ENCODE peak calls at places on chromosome 16, in ten cellular contexts. One of them, this sample, is unnamed.

GRCh38 chr16:57577691-57578224 is 35.3 kb downstream of the ADGRG5 start:
- DNase-seq in IMR-90: no peak
- DNase-seq in DMS153: no peak
- DNase-seq in AG09319: no peak
- DNase-seq in astrocyte of the spinal cord: no peak
- DNase-seq in GM12864: no peak
- DNase-seq in NCI-H1092 treated with DMSO at 0.1 percent for 48 hours: no peak
- DNase-seq in foreskin fibroblast: no peak
- DNase-seq in GM04504: no peak
- DNase-seq in GF-D8: no peak
- DNase-seq in this sample: no peak

GRCh38 chr16:1981972-1982574 is 804 bp upstream of the NOXO1 start:
- DNase-seq in GM12864: no peak
- DNase-seq in foreskin fibroblast: no peak
- DNase-seq in AG09319: no peak
- DNase-seq in NCI-H1092 treated with DMSO at 0.1 percent for 48 hours: peak; percentile 54
- DNase-seq in GM04504: no peak
- DNase-seq in GF-D8: no peak
- DNase-seq in IMR-90: no peak
- DNase-seq in astrocyte of the spinal cord: no peak
- DNase-seq in DMS153: peak; percentile 5
- DNase-seq in this sample: no peak

GRCh38 chr16:57470683-57471082 is 8.2 kb downstream of the POLR2C start:
- DNase-seq in GM04504: no peak
- DNase-seq in NCI-H1092 treated with DMSO at 0.1 percent for 48 hours: no peak
- DNase-seq in GM12864: no peak
- DNase-seq in DMS153: no peak
- DNase-seq in astrocyte of the spinal cord: no peak
- DNase-seq in foreskin fibroblast: peak; percentile 63
- DNase-seq in IMR-90: no peak
- DNase-seq in AG09319: no peak
- DNase-seq in GF-D8: no peak
- DNase-seq in this sample: no peak

GRCh38 chr16:56773531-56773930 is 43.6 kb downstream of the NUP93 start:
- DNase-seq in GM04504: no peak
- DNase-seq in foreskin fibroblast: no peak
- DNase-seq in IMR-90: no peak
- DNase-seq in astrocyte of the spinal cord: no peak
- DNase-seq in DMS153: no peak
- DNase-seq in GF-D8: no peak
- DNase-seq in NCI-H1092 treated with DMSO at 0.1 percent for 48 hours: no peak
- DNase-seq in GM12864: no peak
- DNase-seq in AG09319: no peak
- DNase-seq in this sample: no peak

GRCh38 chr16:17538942-17539341 is 68.2 kb upstream of the XYLT1 start:
- DNase-seq in IMR-90: peak; percentile 72
- DNase-seq in astrocyte of the spinal cord: no peak
- DNase-seq in GF-D8: no peak
- DNase-seq in DMS153: no peak
- DNase-seq in NCI-H1092 treated with DMSO at 0.1 percent for 48 hours: no peak
- DNase-seq in foreskin fibroblast: no peak
- DNase-seq in AG09319: no peak
- DNase-seq in GM12864: no peak
- DNase-seq in GM04504: no peak
- DNase-seq in this sample: no peak

GRCh38 chr16:59412275-59412841 is 678.2 kb upstream of the GOT2 start:
- DNase-seq in GM12864: no peak
- DNase-seq in GF-D8: no peak
- DNase-seq in NCI-H1092 treated with DMSO at 0.1 percent for 48 hours: no peak
- DNase-seq in AG09319: no peak
- DNase-seq in foreskin fibroblast: peak; percentile 50
- DNase-seq in DMS153: no peak
- DNase-seq in astrocyte of the spinal cord: peak; percentile 35
- DNase-seq in IMR-90: peak; percentile 30
- DNase-seq in GM04504: no peak
- DNase-seq in this sample: no peak

GRCh38 chr16:79380990-79381389 is 219.5 kb downstream of the MAF start:
- DNase-seq in GM12864: no peak
- DNase-seq in AG09319: no peak
- DNase-seq in NCI-H1092 treated with DMSO at 0.1 percent for 48 hours: no peak
- DNase-seq in IMR-90: no peak
- DNase-seq in GM04504: no peak
- DNase-seq in DMS153: no peak
- DNase-seq in foreskin fibroblast: no peak
- DNase-seq in astrocyte of the spinal cord: no peak
- DNase-seq in GF-D8: no peak
- DNase-seq in this sample: no peak

GRCh38 chr16:11020792-11021440 is 76.6 kb downstream of the CLEC16A start:
- DNase-seq in AG09319: no peak
- DNase-seq in GF-D8: no peak
- DNase-seq in GM12864: no peak
- DNase-seq in astrocyte of the spinal cord: no peak
- DNase-seq in IMR-90: no peak
- DNase-seq in NCI-H1092 treated with DMSO at 0.1 percent for 48 hours: no peak
- DNase-seq in DMS153: no peak
- DNase-seq in GM04504: no peak
- DNase-seq in foreskin fibroblast: peak; percentile 54
- DNase-seq in this sample: no peak

GRCh38 chr16:88706288-88706964 is at the start of the genes CTU2 and RNF166:
- DNase-seq in GM04504: peak; percentile 69
- DNase-seq in GM12864: no peak
- DNase-seq in NCI-H1092 treated with DMSO at 0.1 percent for 48 hours: peak; percentile 69
- DNase-seq in astrocyte of the spinal cord: peak; percentile 78
- DNase-seq in AG09319: peak; percentile 36
- DNase-seq in foreskin fibroblast: peak; percentile 98
- DNase-seq in DMS153: peak; percentile 56
- DNase-seq in GF-D8: peak; percentile 41
- DNase-seq in IMR-90: peak; percentile 84
- DNase-seq in this sample: peak; percentile 91

GRCh38 chr16:82658796-82659195 is 32.0 kb downstream of the CDH13 start:
- DNase-seq in foreskin fibroblast: no peak
- DNase-seq in GM12864: no peak
- DNase-seq in GM04504: no peak
- DNase-seq in DMS153: no peak
- DNase-seq in AG09319: no peak
- DNase-seq in NCI-H1092 treated with DMSO at 0.1 percent for 48 hours: no peak
- DNase-seq in IMR-90: peak; percentile 61
- DNase-seq in GF-D8: no peak
- DNase-seq in astrocyte of the spinal cord: no peak
- DNase-seq in this sample: no peak

GRCh38 chr16:27378871-27379580 is 22.9 kb upstream of the IL21R start:
- DNase-seq in IMR-90: peak; percentile 21
- DNase-seq in AG09319: no peak
- DNase-seq in astrocyte of the spinal cord: peak; percentile 20
- DNase-seq in GF-D8: no peak
- DNase-seq in GM04504: no peak
- DNase-seq in DMS153: no peak
- DNase-seq in NCI-H1092 treated with DMSO at 0.1 percent for 48 hours: no peak
- DNase-seq in foreskin fibroblast: peak; percentile 33
- DNase-seq in GM12864: no peak
- DNase-seq in this sample: no peak

GRCh38 chr16:56604966-56605365 is 3.4 kb upstream of the MT2A start:
- DNase-seq in NCI-H1092 treated with DMSO at 0.1 percent for 48 hours: no peak
- DNase-seq in IMR-90: no peak
- DNase-seq in GF-D8: no peak
- DNase-seq in GM04504: no peak
- DNase-seq in foreskin fibroblast: peak; percentile 28
- DNase-seq in DMS153: no peak
- DNase-seq in GM12864: no peak
- DNase-seq in AG09319: no peak
- DNase-seq in astrocyte of the spinal cord: no peak
- DNase-seq in this sample: no peak

GRCh38 chr16:89191901-89192184 is 8.5 kb downstream of the SLC22A31 start:
- DNase-seq in NCI-H1092 treated with DMSO at 0.1 percent for 48 hours: no peak
- DNase-seq in IMR-90: no peak
- DNase-seq in GM04504: no peak
- DNase-seq in astrocyte of the spinal cord: no peak
- DNase-seq in GM12864: no peak
- DNase-seq in GF-D8: no peak
- DNase-seq in AG09319: no peak
- DNase-seq in foreskin fibroblast: no peak
- DNase-seq in DMS153: no peak
- DNase-seq in this sample: no peak

GRCh38 chr16:79247386-79247785 is 353.2 kb downstream of the MAF start:
- DNase-seq in DMS153: no peak
- DNase-seq in IMR-90: no peak
- DNase-seq in NCI-H1092 treated with DMSO at 0.1 percent for 48 hours: peak; percentile 18
- DNase-seq in GM04504: no peak
- DNase-seq in GF-D8: no peak
- DNase-seq in AG09319: no peak
- DNase-seq in foreskin fibroblast: no peak
- DNase-seq in GM12864: no peak
- DNase-seq in astrocyte of the spinal cord: no peak
- DNase-seq in this sample: no peak

GRCh38 chr16:23374721-23375120 is 72.6 kb downstream of the SCNN1B start:
- DNase-seq in GM12864: no peak
- DNase-seq in astrocyte of the spinal cord: no peak
- DNase-seq in IMR-90: no peak
- DNase-seq in AG09319: no peak
- DNase-seq in DMS153: no peak
- DNase-seq in NCI-H1092 treated with DMSO at 0.1 percent for 48 hours: no peak
- DNase-seq in GF-D8: no peak
- DNase-seq in foreskin fibroblast: no peak
- DNase-seq in GM04504: no peak
- DNase-seq in this sample: no peak

GRCh38 chr16:8862309-8863130 is 6.3 kb downstream of the CARHSP1 start:
- DNase-seq in NCI-H1092 treated with DMSO at 0.1 percent for 48 hours: no peak
- DNase-seq in astrocyte of the spinal cord: no peak
- DNase-seq in GM12864: no peak
- DNase-seq in GM04504: no peak
- DNase-seq in GF-D8: no peak
- DNase-seq in foreskin fibroblast: peak; percentile 2
- DNase-seq in DMS153: no peak
- DNase-seq in IMR-90: no peak
- DNase-seq in AG09319: no peak
- DNase-seq in this sample: no peak

GRCh38 chr16:87330257-87330624 is 13.0 kb upstream of the C16orf95 start:
- DNase-seq in astrocyte of the spinal cord: no peak
- DNase-seq in IMR-90: no peak
- DNase-seq in DMS153: no peak
- DNase-seq in AG09319: no peak
- DNase-seq in foreskin fibroblast: no peak
- DNase-seq in NCI-H1092 treated with DMSO at 0.1 percent for 48 hours: no peak
- DNase-seq in GM04504: no peak
- DNase-seq in GM12864: no peak
- DNase-seq in GF-D8: no peak
- DNase-seq in this sample: no peak

GRCh38 chr16:81326971-81327370 is 12.2 kb downstream of the GAN start:
- DNase-seq in GM04504: no peak
- DNase-seq in GF-D8: no peak
- DNase-seq in IMR-90: no peak
- DNase-seq in GM12864: no peak
- DNase-seq in AG09319: no peak
- DNase-seq in NCI-H1092 treated with DMSO at 0.1 percent for 48 hours: no peak
- DNase-seq in astrocyte of the spinal cord: no peak
- DNase-seq in foreskin fibroblast: no peak
- DNase-seq in DMS153: no peak
- DNase-seq in this sample: no peak

GRCh38 chr16:85365120-85365519 is 248.0 kb upstream of the GSE1 start:
- DNase-seq in DMS153: no peak
- DNase-seq in GM12864: no peak
- DNase-seq in AG09319: no peak
- DNase-seq in GF-D8: no peak
- DNase-seq in foreskin fibroblast: no peak
- DNase-seq in GM04504: no peak
- DNase-seq in astrocyte of the spinal cord: no peak
- DNase-seq in NCI-H1092 treated with DMSO at 0.1 percent for 48 hours: no peak
- DNase-seq in IMR-90: no peak
- DNase-seq in this sample: no peak

GRCh38 chr16:84663433-84664101 is 15.3 kb downstream of the KLHL36 start:
- DNase-seq in GM04504: no peak
- DNase-seq in NCI-H1092 treated with DMSO at 0.1 percent for 48 hours: no peak
- DNase-seq in AG09319: no peak
- DNase-seq in astrocyte of the spinal cord: no peak
- DNase-seq in foreskin fibroblast: no peak
- DNase-seq in GF-D8: no peak
- DNase-seq in DMS153: no peak
- DNase-seq in IMR-90: no peak
- DNase-seq in GM12864: peak; percentile 62
- DNase-seq in this sample: no peak

GRCh38 chr16:70713781-70714180 is 27.9 kb upstream of the MTSS2 start:
- DNase-seq in GM04504: no peak
- DNase-seq in foreskin fibroblast: no peak
- DNase-seq in AG09319: no peak
- DNase-seq in GF-D8: no peak
- DNase-seq in IMR-90: no peak
- DNase-seq in NCI-H1092 treated with DMSO at 0.1 percent for 48 hours: peak; percentile 27
- DNase-seq in DMS153: no peak
- DNase-seq in astrocyte of the spinal cord: no peak
- DNase-seq in GM12864: no peak
- DNase-seq in this sample: no peak

GRCh38 chr16:31713945-31714898 is 159.4 kb upstream of the ZNF267 start:
- DNase-seq in AG09319: no peak
- DNase-seq in GM12864: no peak
- DNase-seq in GF-D8: no peak
- DNase-seq in DMS153: no peak
- DNase-seq in NCI-H1092 treated with DMSO at 0.1 percent for 48 hours: no peak
- DNase-seq in astrocyte of the spinal cord: no peak
- DNase-seq in IMR-90: no peak
- DNase-seq in foreskin fibroblast: no peak
- DNase-seq in GM04504: no peak
- DNase-seq in this sample: peak; percentile 10

GRCh38 chr16:12147681-12148479 is 171.3 kb downstream of the SNX29 start:
- DNase-seq in astrocyte of the spinal cord: no peak
- DNase-seq in GM04504: no peak
- DNase-seq in GM12864: no peak
- DNase-seq in DMS153: peak; percentile 30
- DNase-seq in GF-D8: no peak
- DNase-seq in AG09319: no peak
- DNase-seq in foreskin fibroblast: no peak
- DNase-seq in NCI-H1092 treated with DMSO at 0.1 percent for 48 hours: no peak
- DNase-seq in IMR-90: no peak
- DNase-seq in this sample: no peak

GRCh38 chr16:30771726-30772125 is 9.6 kb downstream of the RNF40 start:
- DNase-seq in NCI-H1092 treated with DMSO at 0.1 percent for 48 hours: no peak
- DNase-seq in GM12864: no peak
- DNase-seq in AG09319: no peak
- DNase-seq in foreskin fibroblast: no peak
- DNase-seq in astrocyte of the spinal cord: no peak
- DNase-seq in IMR-90: no peak
- DNase-seq in GF-D8: no peak
- DNase-seq in DMS153: no peak
- DNase-seq in GM04504: no peak
- DNase-seq in this sample: no peak

GRCh38 chr16:9807302-9807701 is 374.9 kb downstream of the GRIN2A start:
- DNase-seq in GM12864: no peak
- DNase-seq in AG09319: no peak
- DNase-seq in IMR-90: no peak
- DNase-seq in DMS153: no peak
- DNase-seq in GF-D8: no peak
- DNase-seq in GM04504: no peak
- DNase-seq in foreskin fibroblast: no peak
- DNase-seq in astrocyte of the spinal cord: no peak
- DNase-seq in NCI-H1092 treated with DMSO at 0.1 percent for 48 hours: no peak
- DNase-seq in this sample: no peak

GRCh38 chr16:85102106-85102630 is 10.1 kb downstream of the CIBAR2 start:
- DNase-seq in GM12864: no peak
- DNase-seq in GM04504: no peak
- DNase-seq in foreskin fibroblast: no peak
- DNase-seq in IMR-90: peak; percentile 38
- DNase-seq in AG09319: no peak
- DNase-seq in astrocyte of the spinal cord: no peak
- DNase-seq in DMS153: no peak
- DNase-seq in GF-D8: no peak
- DNase-seq in NCI-H1092 treated with DMSO at 0.1 percent for 48 hours: no peak
- DNase-seq in this sample: no peak

GRCh38 chr16:67237396-67238277 is 9.6 kb downstream of the FHOD1 start:
- DNase-seq in GM12864: no peak
- DNase-seq in AG09319: no peak
- DNase-seq in astrocyte of the spinal cord: no peak
- DNase-seq in NCI-H1092 treated with DMSO at 0.1 percent for 48 hours: no peak
- DNase-seq in GM04504: no peak
- DNase-seq in IMR-90: no peak
- DNase-seq in GF-D8: no peak
- DNase-seq in foreskin fibroblast: no peak
- DNase-seq in DMS153: no peak
- DNase-seq in this sample: no peak

GRCh38 chr16:29192329-29193247 is 207.7 kb downstream of the LAT start:
- DNase-seq in DMS153: no peak
- DNase-seq in IMR-90: no peak
- DNase-seq in foreskin fibroblast: no peak
- DNase-seq in AG09319: no peak
- DNase-seq in astrocyte of the spinal cord: no peak
- DNase-seq in GF-D8: no peak
- DNase-seq in GM04504: no peak
- DNase-seq in GM12864: no peak
- DNase-seq in NCI-H1092 treated with DMSO at 0.1 percent for 48 hours: no peak
- DNase-seq in this sample: no peak